ENCODE peak calls at places on chromosomes 1 and 21, in ten cellular contexts. I is PC-3, H is H1, S is K562, E is fibroblast of lung, B is GM23248, A is HCT116, U is neural progenitor cell, F is MM.1S, W is mammary epithelial cell. T is an unnamed sample. For H3K9me3, the result is how much of the 10 kb centered on the place peaks cover.

GRCh38 chr1:53545663-53546408 is 86.6 kb downstream of the DMRTB1 start:
- DNase-seq in B (peak), S (no peak), E (no peak), H (no peak), F (no peak), A (no peak), U (no peak), W (no peak), I (no peak), T (no peak)

GRCh38 chr1:212562771-212563170 is 45.8 kb upstream of the ATF3 start:
- DNase-seq in F (no peak), I (no peak), S (no peak), U (no peak), W (no peak), A (no peak), B (no peak), H (no peak), E (no peak), T (no peak)

GRCh38 chr1:226870323-226871046 is at the start of gene PSEN2:
- DNase-seq in W (peak), U (peak), I (peak), E (peak), F (peak), B (peak), A (peak), S (peak), H (no peak), T (no peak)

GRCh38 chr1:115717541-115717940 is 51.0 kb downstream of the CASQ2 start:
- DNase-seq in E (peak), S (peak), H (no peak), A (peak), I (peak), B (peak), W (peak), U (peak), F (peak), T (peak)

GRCh38 chr1:115531806-115532359 is 109.9 kb upstream of the VANGL1 start:
- DNase-seq in I (no peak), W (no peak), U (peak), H (no peak), B (no peak), A (no peak), E (peak), S (no peak), F (no peak), T (no peak)

GRCh38 chr1:111227875-111228747 is 598 bp downstream of the CHI3L2 start:
- DNase-seq in U (no peak), F (no peak), A (peak), H (no peak), W (peak), S (no peak), B (peak), I (peak), E (peak), T (no peak)

GRCh38 chr1:39427912-39428311 is 63.5 kb upstream of the BMP8A start:
- DNase-seq in I (no peak), S (no peak), U (no peak), A (no peak), W (no peak), B (no peak), E (no peak), H (no peak), F (no peak), T (no peak)

GRCh38 chr1:106613861-106614260 is 442.6 kb upstream of the PRMT6 start:
- DNase-seq in A (no peak), B (no peak), S (no peak), H (no peak), W (no peak), I (no peak), E (no peak), U (peak), F (no peak), T (no peak)

GRCh38 chr21:39658066-39658465 is 45.3 kb downstream of the B3GALT5 start:
- DNase-seq in W (no peak), H (no peak), U (no peak), F (no peak), E (no peak), A (no peak), I (no peak), B (no peak), S (no peak), T (no peak)

GRCh38 chr21:39655589-39655988 is 42.8 kb downstream of the B3GALT5 start:
- DNase-seq in W (no peak), F (no peak), U (no peak), I (no peak), A (no peak), B (no peak), H (no peak), E (no peak), S (no peak), T (no peak)

GRCh38 chr21:39656209-39656608 is 43.5 kb downstream of the B3GALT5 start:
- DNase-seq in E (no peak), F (no peak), A (no peak), I (no peak), S (no peak), U (no peak), H (no peak), B (no peak), W (no peak), T (no peak)

GRCh38 chr21:39659070-39659815 is 46.5 kb downstream of the B3GALT5 start:
- DNase-seq in W (no peak), E (no peak), S (no peak), B (no peak), F (peak), A (no peak), U (no peak), I (no peak), H (no peak), T (no peak)

GRCh38 chr21:39657091-39657689 is 44.5 kb downstream of the B3GALT5 start:
- DNase-seq in W (no peak), H (no peak), S (no peak), I (no peak), E (no peak), A (no peak), F (no peak), B (no peak), U (no peak), T (no peak)
- TF ChIP-seq EZH2 in W (no peak), H (no peak), S (no peak), I (no peak), E (no peak), A (no peak), F (no peak), B (no peak), U (no peak), T (no peak)

GRCh38 chr1:205239078-205239477 is 11.3 kb downstream of the TMCC2 start:
- DNase-seq in A (no peak), E (no peak), W (no peak), H (no peak), I (no peak), B (no peak), F (no peak), S (no peak), U (no peak), T (no peak)
- H3K9me3 ChIP-seq in A (under half), E (under half), W (under half), H (under half), I (under half), B (under half), F (under half), S (under half), U (under half), T (under half)

GRCh38 chr1:155081472-155082300 is 3.0 kb downstream of the EFNA3 start:
- DNase-seq in B (peak), H (no peak), S (no peak), F (no peak), W (no peak), I (peak), U (peak), A (no peak), E (no peak), T (no peak)
- H3K9ac ChIP-seq in B (no peak), H (no peak), S (peak), F (no peak), W (no peak), I (no peak), U (no peak), A (no peak), E (no peak), T (no peak)

GRCh38 chr1:7422966-7423365 is 348.1 kb upstream of the VAMP3 start:
- DNase-seq in U (no peak), F (no peak), I (no peak), B (no peak), S (no peak), H (no peak), W (no peak), A (no peak), E (no peak), T (no peak)

GRCh38 chr1:7424352-7424890 is 346.7 kb upstream of the VAMP3 start:
- DNase-seq in E (peak), I (no peak), S (no peak), A (no peak), W (no peak), F (no peak), B (no peak), H (no peak), U (no peak), T (no peak)

GRCh38 chr1:7425771-7426170 is 345.3 kb upstream of the VAMP3 start:
- DNase-seq in H (no peak), A (no peak), B (no peak), E (no peak), F (no peak), U (no peak), W (no peak), I (no peak), S (no peak), T (no peak)

GRCh38 chr1:7427066-7427465 is 344.0 kb upstream of the VAMP3 start:
- DNase-seq in A (no peak), H (no peak), B (peak), S (no peak), U (no peak), I (no peak), F (no peak), E (no peak), W (no peak), T (no peak)

DNA sequence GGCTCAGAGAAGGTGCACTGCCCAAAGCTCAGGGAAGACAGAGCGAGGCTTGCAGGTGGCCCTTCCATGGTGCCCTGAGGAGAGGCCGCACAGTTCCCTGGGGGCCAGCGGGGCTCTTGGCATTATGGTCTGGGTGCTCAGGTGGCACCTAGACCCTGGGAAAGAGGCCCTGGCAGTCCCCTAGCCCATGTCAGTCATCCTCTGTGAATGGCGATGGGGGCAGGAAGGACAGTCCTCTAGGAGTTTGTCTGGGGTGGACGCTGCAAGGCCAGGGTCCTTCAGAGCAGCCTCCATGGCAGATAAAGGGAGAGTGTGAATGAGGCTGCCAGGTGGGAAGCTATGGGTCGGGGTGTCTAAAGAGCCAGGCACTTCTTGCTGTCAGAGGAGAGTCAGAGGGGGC is 345.9 kb upstream of the VAMP3 start:
- DNase-seq in H (no peak), S (no peak), F (no peak), B (no peak), W (no peak), A (no peak), U (no peak), I (no peak), E (no peak), T (no peak)
- TF ChIP-seq EZH2 in H (no peak), S (no peak), F (no peak), B (no peak), W (no peak), A (no peak), U (no peak), I (no peak), E (no peak), T (no peak)

DNA sequence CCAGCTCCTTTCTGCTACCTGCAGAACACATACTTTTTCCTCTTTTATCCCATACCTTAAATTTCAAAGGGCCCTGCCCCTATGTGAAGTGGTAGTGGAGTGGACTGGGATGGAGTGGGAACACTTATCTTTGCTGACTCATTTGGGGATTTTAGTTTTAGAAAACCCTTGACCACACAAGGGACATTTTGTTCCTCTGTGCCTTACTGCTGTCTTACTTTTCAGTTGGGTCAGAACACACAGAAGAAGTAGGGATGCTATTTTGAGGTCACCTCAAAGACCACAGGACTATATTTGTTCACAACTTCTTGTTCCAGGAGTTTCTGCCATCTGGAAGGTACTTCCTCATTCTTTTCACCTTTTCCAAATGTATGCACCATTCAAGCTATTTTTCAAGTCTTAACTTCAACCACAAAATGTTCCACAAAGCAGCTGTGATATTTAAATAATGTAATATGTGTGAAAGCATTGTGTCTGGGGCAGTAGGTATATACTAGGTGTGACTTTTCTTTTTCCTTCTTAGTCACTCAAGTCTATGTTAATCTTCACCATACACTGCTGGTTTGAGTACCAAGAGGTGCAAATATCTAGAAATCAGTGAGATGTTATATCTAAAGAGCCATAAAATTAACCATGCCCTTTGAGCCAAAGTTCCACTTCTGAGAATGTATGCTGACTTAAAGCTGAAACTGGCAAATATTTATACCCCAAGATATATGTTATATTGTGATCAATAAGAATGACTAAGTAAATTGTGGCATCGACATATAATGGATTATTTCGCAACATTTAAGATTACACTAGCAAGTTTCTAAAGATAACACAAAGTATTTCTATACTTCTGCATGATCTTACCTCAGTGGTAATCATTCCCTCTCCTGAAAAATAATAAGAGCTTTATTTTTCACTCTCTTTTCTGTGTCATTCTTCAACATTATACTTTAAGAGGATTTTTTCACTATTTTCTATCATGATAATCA is 308.5 kb downstream of the MRPL39 start:
- DNase-seq in A (no peak), U (no peak), I (no peak), B (no peak), F (peak), W (no peak), H (no peak), E (no peak), S (no peak), T (no peak)
- H3K9me3 ChIP-seq in A (under half), U (under half), I (under half), B (under half), F (under half), W (under half), H (under half), E (under half), S (under half), T (under half)

T was measured in DND-41.